ENCODE peak calls at places on chromosomes 11 and 22, in six cellular contexts. One of them, this sample, is unnamed.

GRCh38 chr11:17387280-17387679 is 1.2 kb downstream of the KCNJ11 start:
- DNase-seq in spleen: peak; percentile 78
- DNase-seq in transverse colon: no peak
- DNase-seq in K562: no peak
- DNase-seq in upper lobe of left lung: no peak
- DNase-seq in sigmoid colon: no peak
- DNase-seq in this sample: no peak

GRCh38 chr11:118610773-118611432 is 3.5 kb downstream of the PHLDB1 start:
- DNase-seq in sigmoid colon: peak; percentile 92
- DNase-seq in transverse colon: peak; percentile 90
- DNase-seq in K562: peak; percentile 78
- DNase-seq in upper lobe of left lung: peak; percentile 89
- DNase-seq in spleen: peak; percentile 95
- DNase-seq in this sample: no peak

GRCh38 chr11:16605440-16605970 is 132.9 kb upstream of the C11orf58 start:
- DNase-seq in upper lobe of left lung: no peak
- DNase-seq in sigmoid colon: no peak
- DNase-seq in spleen: peak; percentile 58
- DNase-seq in transverse colon: peak; percentile 22
- DNase-seq in K562: peak; percentile 37
- DNase-seq in this sample: no peak

GRCh38 chr11:81036168-81036870 is 1595.5 kb upstream of the TENM4 start:
- DNase-seq in K562: no peak
- DNase-seq in transverse colon: no peak
- DNase-seq in upper lobe of left lung: no peak
- DNase-seq in sigmoid colon: no peak
- DNase-seq in spleen: no peak
- DNase-seq in this sample: no peak

GRCh38 chr22:46063861-46064235 is 86.5 kb upstream of the PPARA start:
- DNase-seq in K562: no peak
- DNase-seq in upper lobe of left lung: peak; percentile 72
- DNase-seq in sigmoid colon: peak; percentile 66
- DNase-seq in transverse colon: peak; percentile 21
- DNase-seq in spleen: peak; percentile 35
- DNase-seq in this sample: no peak

GRCh38 chr11:126655807-126656128 is 300.3 kb downstream of the ST3GAL4 start:
- DNase-seq in transverse colon: no peak
- DNase-seq in upper lobe of left lung: no peak
- DNase-seq in K562: no peak
- DNase-seq in sigmoid colon: no peak
- DNase-seq in spleen: no peak
- DNase-seq in this sample: no peak

GRCh38 chr11:28195449-28195848 is 87.3 kb downstream of the METTL15 start:
- DNase-seq in transverse colon: no peak
- DNase-seq in upper lobe of left lung: no peak
- DNase-seq in K562: no peak
- DNase-seq in sigmoid colon: no peak
- DNase-seq in spleen: no peak
- DNase-seq in this sample: no peak

GRCh38 chr11:14327105-14327504 is 31.9 kb downstream of the RRAS2 start:
- DNase-seq in upper lobe of left lung: no peak
- DNase-seq in K562: no peak
- DNase-seq in transverse colon: no peak
- DNase-seq in sigmoid colon: no peak
- DNase-seq in spleen: no peak
- DNase-seq in this sample: no peak

GRCh38 chr22:39800790-39801540 is 92.6 kb downstream of the ENTHD1 start:
- DNase-seq in upper lobe of left lung: no peak
- DNase-seq in spleen: no peak
- DNase-seq in sigmoid colon: no peak
- DNase-seq in transverse colon: no peak
- DNase-seq in K562: peak; percentile 26
- DNase-seq in this sample: no peak

GRCh38 chr22:23231471-23232093 is 51.3 kb downstream of the BCR start:
- DNase-seq in upper lobe of left lung: no peak
- DNase-seq in transverse colon: no peak
- DNase-seq in spleen: peak; percentile 42
- DNase-seq in K562: peak; percentile 60
- DNase-seq in sigmoid colon: no peak
- DNase-seq in this sample: no peak

GRCh38 chr22:39177456-39177775 is 24.9 kb upstream of the CBX7 start:
- DNase-seq in upper lobe of left lung: no peak
- DNase-seq in sigmoid colon: no peak
- DNase-seq in transverse colon: no peak
- DNase-seq in K562: no peak
- DNase-seq in spleen: no peak
- DNase-seq in this sample: no peak

GRCh38 chr22:31439805-31440204 is 40.4 kb downstream of the DRG1 start:
- DNase-seq in spleen: no peak
- DNase-seq in K562: no peak
- DNase-seq in sigmoid colon: no peak
- DNase-seq in upper lobe of left lung: no peak
- DNase-seq in transverse colon: no peak
- DNase-seq in this sample: no peak
- H3K36me3 ChIP-seq in spleen: peaks cover 98% of the 10 kb centered on the region
- H3K36me3 ChIP-seq in K562: peaks cover 87% of the 10 kb centered on the region
- H3K36me3 ChIP-seq in sigmoid colon: peaks cover 41% of the 10 kb centered on the region
- H3K36me3 ChIP-seq in upper lobe of left lung: peaks cover 69% of the 10 kb centered on the region
- H3K36me3 ChIP-seq in transverse colon: no peaks in the 10 kb centered on the region
- H3K36me3 ChIP-seq in this sample: peaks cover 96% of the 10 kb centered on the region

DNA sequence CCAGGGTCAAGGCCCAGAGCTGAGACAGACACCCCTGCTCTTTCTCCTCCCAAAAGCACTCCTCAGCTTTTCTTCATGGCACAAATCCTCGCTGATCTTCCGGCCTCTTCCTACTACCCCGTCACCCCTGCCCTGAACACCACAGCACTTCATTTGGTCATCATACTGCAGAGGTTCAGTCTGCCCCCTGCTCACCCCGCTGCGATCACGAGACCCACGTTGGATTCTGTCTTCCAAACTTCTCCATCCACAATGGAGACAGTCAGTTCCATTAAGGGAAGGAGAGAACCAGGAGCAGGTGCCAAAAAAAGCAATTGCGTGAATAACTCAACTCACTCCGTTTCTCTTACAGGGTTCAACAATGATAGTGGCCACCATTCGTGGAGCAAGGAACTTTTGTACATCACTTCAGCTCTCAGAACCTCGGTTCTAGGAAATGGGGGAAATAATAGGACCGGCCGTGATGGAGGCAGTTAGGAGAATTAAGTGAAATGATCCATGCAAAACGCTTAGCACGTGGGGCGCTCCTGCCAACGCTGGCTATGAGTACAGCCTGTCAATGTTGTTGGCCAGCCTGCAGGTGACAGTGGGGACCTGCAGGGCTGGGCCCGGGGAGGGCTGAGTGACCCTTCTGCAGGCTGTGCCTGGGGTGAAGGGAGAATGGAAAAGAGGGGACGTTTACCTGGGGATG is 45.9 kb downstream of the MN1 start:
- DNase-seq in upper lobe of left lung: no peak
- DNase-seq in sigmoid colon: no peak
- DNase-seq in spleen: no peak
- DNase-seq in transverse colon: no peak
- DNase-seq in K562: no peak
- DNase-seq in this sample: no peak
- TF ChIP-seq POLR2AphosphoS5 in upper lobe of left lung: no peak
- TF ChIP-seq POLR2AphosphoS5 in sigmoid colon: no peak
- TF ChIP-seq POLR2AphosphoS5 in spleen: no peak
- TF ChIP-seq POLR2AphosphoS5 in transverse colon: no peak
- TF ChIP-seq POLR2AphosphoS5 in K562: no peak
- TF ChIP-seq POLR2AphosphoS5 in this sample: no peak

GRCh38 chr11:128482512-128483191 is 104.7 kb downstream of the ETS1 start:
- DNase-seq in upper lobe of left lung: no peak
- DNase-seq in transverse colon: no peak
- DNase-seq in sigmoid colon: peak; percentile 77
- DNase-seq in spleen: no peak
- DNase-seq in K562: no peak
- DNase-seq in this sample: no peak
- H3K36me3 ChIP-seq in upper lobe of left lung: peaks cover 27% of the 10 kb centered on the region
- H3K36me3 ChIP-seq in transverse colon: no peaks in the 10 kb centered on the region
- H3K36me3 ChIP-seq in sigmoid colon: peaks cover 11% of the 10 kb centered on the region
- H3K36me3 ChIP-seq in spleen: peaks cover 88% of the 10 kb centered on the region
- H3K36me3 ChIP-seq in K562: no peaks in the 10 kb centered on the region
- H3K36me3 ChIP-seq in this sample: no peaks in the 10 kb centered on the region

GRCh38 chr22:37732699-37733607 is 36.1 kb downstream of the TRIOBP start:
- DNase-seq in transverse colon: no peak
- DNase-seq in spleen: no peak
- DNase-seq in K562: no peak
- DNase-seq in sigmoid colon: no peak
- DNase-seq in upper lobe of left lung: no peak
- DNase-seq in this sample: no peak

GRCh38 chr22:37733625-37734401 is 37.0 kb downstream of the TRIOBP start:
- DNase-seq in transverse colon: peak; percentile 71
- DNase-seq in spleen: no peak
- DNase-seq in K562: no peak
- DNase-seq in upper lobe of left lung: no peak
- DNase-seq in sigmoid colon: no peak
- DNase-seq in this sample: no peak

GRCh38 chr22:37734402-37734700 is 37.5 kb downstream of the TRIOBP start:
- DNase-seq in spleen: no peak
- DNase-seq in transverse colon: no peak
- DNase-seq in sigmoid colon: no peak
- DNase-seq in upper lobe of left lung: no peak
- DNase-seq in K562: no peak
- DNase-seq in this sample: no peak

GRCh38 chr22:37731804-37732471 is 35.1 kb downstream of the TRIOBP start:
- DNase-seq in K562: peak; percentile 27
- DNase-seq in spleen: no peak
- DNase-seq in transverse colon: peak; percentile 63
- DNase-seq in sigmoid colon: no peak
- DNase-seq in upper lobe of left lung: no peak
- DNase-seq in this sample: no peak

GRCh38 chr22:37735054-37735453 is 38.2 kb downstream of the TRIOBP start:
- DNase-seq in transverse colon: no peak
- DNase-seq in spleen: no peak
- DNase-seq in K562: peak; percentile 73
- DNase-seq in sigmoid colon: peak; percentile 75
- DNase-seq in upper lobe of left lung: peak; percentile 68
- DNase-seq in this sample: no peak
- TF ChIP-seq POLR2AphosphoS5 in transverse colon: no peak
- TF ChIP-seq POLR2AphosphoS5 in spleen: no peak
- TF ChIP-seq POLR2AphosphoS5 in K562: no peak
- TF ChIP-seq POLR2AphosphoS5 in sigmoid colon: no peak
- TF ChIP-seq POLR2AphosphoS5 in upper lobe of left lung: no peak
- TF ChIP-seq POLR2AphosphoS5 in this sample: no peak

DNA sequence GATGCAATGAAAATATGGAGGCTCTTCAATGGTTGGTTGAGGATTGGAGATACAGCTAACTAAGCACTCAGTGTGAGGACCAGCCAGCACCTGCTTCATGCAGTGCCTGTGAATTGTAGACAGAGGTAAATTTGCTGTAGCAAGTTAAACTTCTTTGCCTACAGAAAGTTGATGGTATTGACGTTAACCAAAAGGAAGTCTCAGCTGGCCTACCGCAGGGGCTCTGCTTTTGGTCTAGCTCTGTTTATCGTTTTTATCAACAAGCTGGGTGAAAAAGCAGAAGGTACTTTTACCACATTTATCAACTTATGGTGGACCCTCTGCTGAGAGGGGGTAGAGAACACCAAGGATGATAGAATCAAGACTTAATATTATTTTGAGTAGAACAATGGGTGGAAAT is 51.6 kb downstream of the GRAMD1B start:
- DNase-seq in spleen: no peak
- DNase-seq in sigmoid colon: no peak
- DNase-seq in upper lobe of left lung: no peak
- DNase-seq in transverse colon: no peak
- DNase-seq in K562: no peak
- DNase-seq in this sample: no peak
- H3K36me3 ChIP-seq in spleen: no peaks in the 10 kb centered on the region
- H3K36me3 ChIP-seq in sigmoid colon: no peaks in the 10 kb centered on the region
- H3K36me3 ChIP-seq in upper lobe of left lung: no peaks in the 10 kb centered on the region
- H3K36me3 ChIP-seq in transverse colon: no peaks in the 10 kb centered on the region
- H3K36me3 ChIP-seq in K562: no peaks in the 10 kb centered on the region
- H3K36me3 ChIP-seq in this sample: no peaks in the 10 kb centered on the region

GRCh38 chr11:47348131-47348802 is 4.2 kb downstream of the MYBPC3 start:
- DNase-seq in upper lobe of left lung: no peak
- DNase-seq in K562: no peak
- DNase-seq in transverse colon: no peak
- DNase-seq in spleen: no peak
- DNase-seq in sigmoid colon: no peak
- DNase-seq in this sample: no peak
- TF ChIP-seq POLR2AphosphoS5 in upper lobe of left lung: no peak
- TF ChIP-seq POLR2AphosphoS5 in K562: no peak
- TF ChIP-seq POLR2AphosphoS5 in transverse colon: no peak
- TF ChIP-seq POLR2AphosphoS5 in spleen: no peak
- TF ChIP-seq POLR2AphosphoS5 in sigmoid colon: no peak
- TF ChIP-seq POLR2AphosphoS5 in this sample: no peak

This sample was measured in SK-N-MC.